ENCODE peak calls at places on chromosome 22, in six cellular contexts. V, Q, J, C, G and P are unnamed samples.

GRCh38 chr22:24325105-24325757 is 54.6 kb downstream of the SPECC1L start:
- DNase-seq in V (peak), Q (peak), J (no peak), C (peak), G (no peak), P (no peak)

GRCh38 chr22:37994982-37995381 is 10.6 kb upstream of the SOX10 start:
- DNase-seq in V (no peak), Q (no peak), J (no peak), C (no peak), G (no peak), P (no peak)

GRCh38 chr22:22711532-22711913 is 67.1 kb downstream of the GGTLC2 start:
- DNase-seq in V (no peak), Q (no peak), J (no peak), C (no peak), G (no peak), P (no peak)

GRCh38 chr22:27531782-27532530 is 269.6 kb downstream of the MN1 start:
- DNase-seq in V (no peak), Q (peak), J (no peak), C (no peak), G (no peak), P (no peak)

GRCh38 chr22:31093090-31093850 is 12.2 kb downstream of the SMTN start:
- DNase-seq in V (no peak), Q (no peak), J (peak), C (no peak), G (no peak), P (no peak)

GRCh38 chr22:23155143-23155542 is 9.9 kb downstream of the RAB36 start:
- DNase-seq in V (no peak), Q (no peak), J (no peak), C (no peak), G (no peak), P (no peak)

GRCh38 chr22:30338802-30339201 is 12.1 kb upstream of the TBC1D10A start:
- DNase-seq in V (no peak), Q (no peak), J (no peak), C (no peak), G (no peak), P (no peak)

GRCh38 chr22:50260434-50260800 is 1.1 kb downstream of the MAPK12 start:
- DNase-seq in V (no peak), Q (no peak), J (no peak), C (no peak), G (no peak), P (no peak)

GRCh38 chr22:50269573-50270301 is 443 bp downstream of the MAPK11 start:
- DNase-seq in V (peak), Q (no peak), J (no peak), C (no peak), G (no peak), P (no peak)

GRCh38 chr22:35352214-35353111 is 28.4 kb upstream of the HMOX1 start:
- DNase-seq in V (peak), Q (peak), J (peak), C (peak), G (peak), P (no peak)

GRCh38 chr22:46992121-46992731 is 229.8 kb downstream of the TBC1D22A start:
- DNase-seq in V (no peak), Q (no peak), J (peak), C (peak), G (no peak), P (no peak)

GRCh38 chr22:35540600-35541253 is at the start of gene RASD2:
- DNase-seq in V (peak), Q (peak), J (no peak), C (peak), G (no peak), P (peak)

GRCh38 chr22:46373838-46374662 is 38.5 kb downstream of the TRMU start:
- DNase-seq in V (no peak), Q (no peak), J (no peak), C (no peak), G (no peak), P (no peak)

GRCh38 chr22:45069925-45070324 is 60.1 kb upstream of the PHF21B start:
- DNase-seq in V (peak), Q (no peak), J (no peak), C (no peak), G (no peak), P (no peak)

GRCh38 chr22:45246060-45246985 is 5.6 kb upstream of the KIAA0930 start:
- DNase-seq in V (no peak), Q (peak), J (no peak), C (no peak), G (peak), P (no peak)

GRCh38 chr22:41041532-41041931 is 50.9 kb upstream of the EP300 start:
- DNase-seq in V (no peak), Q (no peak), J (no peak), C (no peak), G (no peak), P (no peak)

GRCh38 chr22:25420471-25420924 is 144.0 kb upstream of the GRK3 start:
- DNase-seq in V (no peak), Q (no peak), J (no peak), C (no peak), G (no peak), P (no peak)

GRCh38 chr22:40803292-40803691 is 15.9 kb downstream of the SLC25A17 start:
- DNase-seq in V (no peak), Q (no peak), J (no peak), C (no peak), G (no peak), P (no peak)

GRCh38 chr22:43891360-43892182 is at the start of gene PNPLA5:
- DNase-seq in V (peak), Q (peak), J (peak), C (peak), G (no peak), P (no peak)

GRCh38 chr22:43263645-43264514 is 76.9 kb upstream of the TTLL12 start:
- DNase-seq in V (peak), Q (peak), J (no peak), C (no peak), G (peak), P (no peak)

GRCh38 chr22:18144105-18144504 is 5.9 kb upstream of the USP18 start:
- DNase-seq in V (no peak), Q (no peak), J (no peak), C (no peak), G (no peak), P (no peak)

GRCh38 chr22:17314472-17314871 is 54.8 kb upstream of the CECR2 start:
- DNase-seq in V (no peak), Q (no peak), J (no peak), C (no peak), G (peak), P (peak)

GRCh38 chr22:19974233-19974861 is 32.7 kb upstream of the TXNRD2 start:
- DNase-seq in V (no peak), Q (peak), J (no peak), C (peak), G (peak), P (peak)